ENCODE peak calls at places on chromosomes 6 and 20, in seven cellular contexts. U is CD4-positive, alpha-beta T cell; O is CD8-positive, alpha-beta memory T cell; W is mesenchymal stem cell; S is AG04450; K is PC-3; V is GM23338. B is an unnamed sample.

GRCh38 chr6:146912730-146913680 is 291.2 kb upstream of the STXBP5 start:
- DNase-seq in U (no peak), O (no peak), W (peak), S (no peak), K (no peak), V (no peak), B (no peak)

GRCh38 chr20:38999965-39000910 is 38.1 kb downstream of the DHX35 start:
- DNase-seq in U (no peak), O (no peak), W (no peak), S (no peak), K (no peak), V (no peak), B (no peak)

GRCh38 chr20:8627386-8628030 is 441.4 kb upstream of the PLCB4 start:
- DNase-seq in U (no peak), O (no peak), W (peak), S (no peak), K (no peak), V (no peak), B (no peak)

GRCh38 chr6:37369321-37370196 is 15.8 kb downstream of the RNF8 start:
- DNase-seq in U (no peak), O (no peak), W (no peak), S (no peak), K (peak), V (no peak), B (no peak)

GRCh38 chr20:18456600-18456999 is 10.2 kb downstream of the DZANK1 start:
- DNase-seq in U (no peak), O (no peak), W (no peak), S (no peak), K (no peak), V (no peak), B (no peak)

GRCh38 chr20:55540013-55540412 is 465.3 kb downstream of the CBLN4 start:
- DNase-seq in U (no peak), O (no peak), W (no peak), S (no peak), K (peak), V (no peak), B (no peak)

GRCh38 chr6:144796070-144796469 is 510.9 kb downstream of the UTRN start:
- DNase-seq in U (no peak), O (no peak), W (no peak), S (no peak), K (no peak), V (no peak), B (no peak)

GRCh38 chr6:112912351-112913101 is 565.4 kb downstream of the RFPL4B start:
- DNase-seq in U (no peak), O (no peak), W (peak), S (no peak), K (no peak), V (peak), B (no peak)

GRCh38 chr6:15405111-15405510 is 159.2 kb downstream of the JARID2 start:
- DNase-seq in U (no peak), O (no peak), W (no peak), S (no peak), K (no peak), V (no peak), B (no peak)

GRCh38 chr20:1867495-1868260 is 27.5 kb upstream of the SIRPA start:
- DNase-seq in U (no peak), O (no peak), W (no peak), S (no peak), K (no peak), V (no peak), B (no peak)

GRCh38 chr6:106648651-106649308 is 19.4 kb downstream of the QRSL1 start:
- DNase-seq in U (no peak), O (no peak), W (no peak), S (no peak), K (no peak), V (no peak), B (no peak)

GRCh38 chr6:140980265-140980887 is 1152.3 kb upstream of the GJE1 start:
- DNase-seq in U (no peak), O (no peak), W (peak), S (no peak), K (no peak), V (peak), B (no peak)

GRCh38 chr6:34049395-34050342 is 96.2 kb downstream of the GRM4 start:
- DNase-seq in U (no peak), O (no peak), W (no peak), S (no peak), K (no peak), V (no peak), B (no peak)

GRCh38 chr6:34391711-34392496 is 565 bp downstream of the NUDT3 start:
- DNase-seq in U (peak), O (peak), W (peak), S (no peak), K (peak), V (peak), B (no peak)

GRCh38 chr6:167676000-167676665 is 150.6 kb upstream of the AFDN start:
- DNase-seq in U (no peak), O (no peak), W (peak), S (no peak), K (no peak), V (no peak), B (no peak)

GRCh38 chr6:132147530-132148011 is 196.4 kb upstream of the CCN2 start:
- DNase-seq in U (no peak), O (no peak), W (peak), S (peak), K (no peak), V (peak), B (no peak)

GRCh38 chr6:81999270-81999669 is 246.8 kb upstream of the TENT5A start:
- DNase-seq in U (no peak), O (no peak), W (no peak), S (no peak), K (no peak), V (no peak), B (no peak)

GRCh38 chr20:24746351-24746685 is 202.8 kb upstream of the CST7 start:
- DNase-seq in U (no peak), O (no peak), W (no peak), S (no peak), K (peak), V (no peak), B (no peak)

GRCh38 chr6:138572200-138572875 is 73.0 kb upstream of the NHSL1 start:
- DNase-seq in U (no peak), O (no peak), W (peak), S (peak), K (peak), V (peak), B (peak)

GRCh38 chr6:4174042-4174441 is 38.7 kb upstream of the ECI2 start:
- DNase-seq in U (no peak), O (no peak), W (no peak), S (peak), K (peak), V (no peak), B (no peak)

GRCh38 chr6:130829333-130829910 is 2.2 kb downstream of the SMLR1 start:
- DNase-seq in U (no peak), O (no peak), W (no peak), S (no peak), K (no peak), V (no peak), B (no peak)

GRCh38 chr6:29112135-29112534 is 4.3 kb downstream of the OR2J3 start:
- DNase-seq in U (no peak), O (no peak), W (no peak), S (no peak), K (peak), V (peak), B (no peak)

GRCh38 chr6:30690403-30691207 is at the start of gene NRM:
- DNase-seq in U (peak), O (peak), W (peak), S (no peak), K (peak), V (peak), B (no peak)

GRCh38 chr6:53943410-53943809 is 148.6 kb downstream of the LRRC1 start:
- DNase-seq in U (no peak), O (no peak), W (no peak), S (no peak), K (no peak), V (no peak), B (no peak)

GRCh38 chr20:6956574-6956973 is 189.1 kb downstream of the BMP2 start:
- DNase-seq in U (no peak), O (no peak), W (no peak), S (no peak), K (peak), V (no peak), B (no peak)

GRCh38 chr6:14671261-14671681 is 553.7 kb downstream of the CD83 start:
- DNase-seq in U (no peak), O (no peak), W (peak), S (peak), K (peak), V (no peak), B (no peak)

GRCh38 chr6:121314407-121315112 is 19.7 kb downstream of the TBC1D32 start:
- DNase-seq in U (no peak), O (no peak), W (no peak), S (no peak), K (no peak), V (no peak), B (no peak)

GRCh38 chr6:159842035-159842434 is 42.0 kb downstream of the PNLDC1 start:
- DNase-seq in U (no peak), O (no peak), W (peak), S (no peak), K (peak), V (peak), B (no peak)

GRCh38 chr6:43495409-43495941 is 14.7 kb downstream of the LRRC73 start:
- DNase-seq in U (no peak), O (no peak), W (peak), S (no peak), K (peak), V (no peak), B (no peak)

GRCh38 chr6:107698146-107698545 is 126.0 kb downstream of the SCML4 start:
- DNase-seq in U (no peak), O (no peak), W (peak), S (no peak), K (no peak), V (no peak), B (no peak)

GRCh38 chr6:5401845-5402738 is 140.8 kb downstream of the FARS2 start:
- DNase-seq in U (no peak), O (no peak), W (peak), S (no peak), K (peak), V (peak), B (no peak)

GRCh38 chr6:24918641-24919403 is 16.9 kb downstream of the RIPOR2 start:
- DNase-seq in U (no peak), O (no peak), W (no peak), S (no peak), K (no peak), V (peak), B (no peak)

GRCh38 chr20:50642288-50642803 is 49.0 kb downstream of the RIPOR3 start:
- DNase-seq in U (no peak), O (no peak), W (peak), S (no peak), K (peak), V (peak), B (no peak)

DNA sequence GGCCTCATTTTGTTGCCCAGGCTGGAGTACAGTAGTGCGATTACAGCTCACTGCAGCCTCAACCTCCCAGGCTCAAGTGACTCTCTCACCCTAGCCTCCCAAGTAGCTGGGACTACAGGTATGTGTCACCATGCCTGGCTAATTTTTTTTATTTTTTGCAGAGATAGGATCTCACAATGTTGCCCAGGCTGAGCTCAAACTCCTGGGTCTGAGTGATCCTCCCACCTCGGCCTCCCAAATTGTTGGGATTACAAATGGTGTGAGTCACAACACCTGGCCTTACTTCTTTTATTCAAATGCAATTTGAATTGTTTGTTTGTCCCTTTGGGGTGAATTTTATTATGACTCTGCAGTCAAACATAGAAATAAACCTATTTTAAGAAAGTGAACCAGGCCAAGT is 131.7 kb upstream of the SLC22A16 start:
- DNase-seq in U (no peak), O (no peak), W (no peak), S (no peak), K (no peak), V (no peak), B (no peak)
- H3K27ac ChIP-seq in U (no peak), O (no peak), W (no peak), S (no peak), K (no peak), V (no peak), B (no peak)

GRCh38 chr6:7173843-7174503 is 66.2 kb downstream of the RREB1 start:
- DNase-seq in U (no peak), O (no peak), W (no peak), S (no peak), K (no peak), V (peak), B (no peak)

GRCh38 chr6:7171119-7171518 is 63.4 kb downstream of the RREB1 start:
- DNase-seq in U (no peak), O (no peak), W (no peak), S (no peak), K (no peak), V (no peak), B (no peak)

GRCh38 chr6:7170117-7170732 is 62.5 kb downstream of the RREB1 start:
- DNase-seq in U (no peak), O (no peak), W (no peak), S (no peak), K (no peak), V (no peak), B (no peak)

GRCh38 chr6:7171733-7172132 is 64.0 kb downstream of the RREB1 start:
- DNase-seq in U (no peak), O (no peak), W (no peak), S (no peak), K (no peak), V (no peak), B (no peak)

GRCh38 chr6:7172605-7173185 is 64.9 kb downstream of the RREB1 start:
- DNase-seq in U (no peak), O (no peak), W (no peak), S (no peak), K (no peak), V (no peak), B (no peak)
- H3K27ac ChIP-seq in U (no peak), O (peak), W (no peak), S (peak), K (no peak), V (peak), B (no peak)

GRCh38 chr6:52136055-52136454 is 48.6 kb upstream of the PKHD1 start:
- DNase-seq in U (no peak), O (no peak), W (no peak), S (no peak), K (no peak), V (no peak), B (no peak)

GRCh38 chr6:52136934-52137467 is 49.2 kb upstream of the IL17A start:
- DNase-seq in U (no peak), O (no peak), W (no peak), S (no peak), K (no peak), V (peak), B (no peak)

GRCh38 chr6:52135217-52135616 is 47.8 kb upstream of the PKHD1 start:
- DNase-seq in U (no peak), O (no peak), W (no peak), S (no peak), K (no peak), V (peak), B (no peak)

GRCh38 chr6:52139985-52140680 is 46.0 kb upstream of the IL17A start:
- DNase-seq in U (no peak), O (no peak), W (no peak), S (no peak), K (no peak), V (no peak), B (no peak)

GRCh38 chr6:52138284-52138683 is 47.9 kb upstream of the IL17A start:
- DNase-seq in U (no peak), O (no peak), W (no peak), S (no peak), K (no peak), V (no peak), B (no peak)
- H3K27ac ChIP-seq in U (no peak), O (no peak), W (no peak), S (no peak), K (no peak), V (no peak), B (no peak)

GRCh38 chr6:143061597-143062385 is 1.1 kb downstream of the AIG1 start:
- DNase-seq in U (no peak), O (no peak), W (no peak), S (no peak), K (no peak), V (no peak), B (no peak)
- H3K27ac ChIP-seq in U (no peak), O (peak), W (no peak), S (no peak), K (peak), V (peak), B (no peak)

GRCh38 chr6:149128489-149129145 is 188.9 kb upstream of the TAB2 start:
- DNase-seq in U (peak), O (peak), W (peak), S (no peak), K (no peak), V (no peak), B (no peak)

GRCh38 chr6:149129401-149130077 is 188.0 kb upstream of the TAB2 start:
- DNase-seq in U (no peak), O (no peak), W (peak), S (peak), K (peak), V (no peak), B (no peak)

GRCh38 chr6:149131891-149132290 is 185.6 kb upstream of the TAB2 start:
- DNase-seq in U (no peak), O (no peak), W (no peak), S (no peak), K (no peak), V (no peak), B (no peak)

GRCh38 chr6:149132336-149132735 is 185.2 kb upstream of the TAB2 start:
- DNase-seq in U (no peak), O (no peak), W (no peak), S (no peak), K (no peak), V (no peak), B (no peak)

DNA sequence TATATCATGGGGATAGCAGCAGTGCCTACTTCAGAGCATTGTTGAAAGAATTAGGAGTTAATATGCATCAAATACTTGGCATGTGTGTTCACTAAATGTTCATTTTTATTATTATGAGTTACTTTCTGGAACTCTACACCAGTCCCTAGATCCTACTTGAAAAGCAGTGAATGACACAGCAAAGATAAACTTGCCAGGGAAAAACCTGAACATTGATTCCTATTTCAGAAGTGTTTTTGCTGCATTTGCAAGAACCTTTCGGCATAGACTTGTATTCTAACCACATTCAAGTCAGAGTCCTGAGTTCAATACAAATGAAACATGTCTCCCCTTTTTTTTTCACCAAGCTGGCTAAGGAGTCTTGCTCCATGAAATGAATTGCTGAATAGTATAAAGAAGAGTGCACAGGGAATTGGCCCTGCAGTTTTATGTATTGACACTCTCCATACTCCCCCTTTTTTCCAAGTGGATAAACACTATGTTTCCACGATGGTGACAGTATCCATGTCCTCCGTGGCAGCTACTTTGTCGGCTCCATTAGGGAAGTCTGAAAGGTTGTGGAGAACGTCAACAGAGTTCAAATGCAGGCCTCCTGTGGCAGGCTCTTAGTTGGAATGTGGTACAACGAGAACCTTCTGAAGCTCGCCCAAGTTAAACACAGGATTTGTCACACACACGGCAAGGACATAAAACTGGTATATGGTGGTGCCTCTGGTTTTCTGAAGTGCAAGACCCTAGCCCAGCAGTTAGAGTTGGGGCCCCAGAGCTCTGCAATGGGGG is 187.2 kb upstream of the TAB2 start:
- DNase-seq in U (no peak), O (no peak), W (peak), S (no peak), K (peak), V (no peak), B (no peak)
- H3K27ac ChIP-seq in U (no peak), O (no peak), W (peak), S (no peak), K (peak), V (no peak), B (no peak)

DNA sequence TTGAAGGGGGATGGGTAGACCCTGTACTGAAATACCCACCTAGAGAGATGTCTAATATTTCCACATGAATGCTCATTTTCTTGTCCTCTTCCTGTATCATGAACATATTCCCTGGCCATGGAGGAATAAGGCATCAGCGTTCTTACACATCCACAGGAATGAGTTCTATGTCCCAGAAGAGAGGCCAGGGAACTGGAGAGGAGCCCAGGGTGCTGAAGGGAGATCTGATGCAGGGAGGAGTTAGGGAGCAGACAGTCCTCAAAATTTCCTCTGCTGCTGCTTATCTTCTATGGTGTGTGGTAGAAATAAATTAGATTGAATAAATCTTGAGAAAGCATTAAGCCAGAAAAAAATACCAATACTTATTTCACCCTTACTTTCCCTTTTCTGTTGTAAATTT is 295.0 kb downstream of the KCNQ5 start:
- DNase-seq in U (no peak), O (no peak), W (no peak), S (no peak), K (no peak), V (no peak), B (no peak)
- H3K27ac ChIP-seq in U (no peak), O (no peak), W (no peak), S (no peak), K (no peak), V (no peak), B (no peak)

GRCh38 chr6:26441977-26442376 is 1.7 kb downstream of the BTN3A3 start:
- DNase-seq in U (no peak), O (no peak), W (no peak), S (no peak), K (no peak), V (no peak), B (no peak)

GRCh38 chr6:26439552-26440125 is 665 bp upstream of the BTN3A3 start:
- DNase-seq in U (no peak), O (no peak), W (no peak), S (no peak), K (no peak), V (no peak), B (no peak)

GRCh38 chr6:26439151-26439550 is 1.2 kb upstream of the BTN3A3 start:
- DNase-seq in U (no peak), O (no peak), W (no peak), S (no peak), K (no peak), V (no peak), B (no peak)

GRCh38 chr6:26438000-26438399 is 2.3 kb upstream of the BTN3A3 start:
- DNase-seq in U (no peak), O (no peak), W (no peak), S (no peak), K (no peak), V (no peak), B (no peak)

DNA sequence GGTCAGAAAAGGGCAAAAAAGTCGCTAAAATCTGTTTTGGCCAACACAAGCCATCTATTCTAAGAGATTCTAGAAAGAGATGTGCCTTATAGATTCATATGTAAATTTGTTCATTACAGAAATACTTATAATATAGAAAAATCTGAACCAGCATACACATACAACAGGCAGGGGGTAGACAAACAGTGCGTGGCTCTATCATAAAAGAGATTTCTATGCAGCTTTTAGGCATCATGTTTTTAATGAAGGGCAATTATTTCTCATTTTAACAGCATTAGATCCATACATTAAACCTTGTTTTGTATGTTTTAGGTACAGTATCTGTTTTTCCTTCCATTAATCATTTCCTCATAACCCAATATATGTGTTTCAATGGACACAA is 664 bp downstream of the BTN3A3 start:
- DNase-seq in U (no peak), O (no peak), W (no peak), S (no peak), K (no peak), V (no peak), B (no peak)
- H3K27ac ChIP-seq in U (peak), O (peak), W (no peak), S (peak), K (peak), V (no peak), B (no peak)